ENCODE peak calls at places on chromosomes 3 and 15, in seven cellular contexts. One of them, this sample, is unnamed.

GRCh38 chr3:23079976-23080375 is 123.2 kb upstream of the UBE2E2 start:
- DNase-seq in kidney: no peak
- DNase-seq in neuronal stem cell: no peak
- DNase-seq in body of pancreas: peak; percentile 13
- DNase-seq in esophagus squamous epithelium: no peak
- DNase-seq in fibroblast of lung: peak; percentile 25
- DNase-seq in ovary: no peak
- DNase-seq in this sample: no peak

GRCh38 chr15:53658827-53659226 is 100.6 kb downstream of the WDR72 start:
- DNase-seq in fibroblast of lung: no peak
- DNase-seq in kidney: no peak
- DNase-seq in body of pancreas: no peak
- DNase-seq in neuronal stem cell: no peak
- DNase-seq in esophagus squamous epithelium: no peak
- DNase-seq in ovary: no peak
- DNase-seq in this sample: no peak

GRCh38 chr3:102398196-102398595 is 36.6 kb upstream of the ZPLD1 start:
- DNase-seq in ovary: no peak
- DNase-seq in neuronal stem cell: no peak
- DNase-seq in kidney: no peak
- DNase-seq in esophagus squamous epithelium: no peak
- DNase-seq in body of pancreas: no peak
- DNase-seq in fibroblast of lung: no peak
- DNase-seq in this sample: no peak

GRCh38 chr15:90142216-90143175 is 40.2 kb upstream of the IDH2 start:
- DNase-seq in kidney: peak; percentile 49
- DNase-seq in esophagus squamous epithelium: no peak
- DNase-seq in body of pancreas: no peak
- DNase-seq in ovary: no peak
- DNase-seq in neuronal stem cell: no peak
- DNase-seq in fibroblast of lung: no peak
- DNase-seq in this sample: no peak

GRCh38 chr15:80607288-80607980 is 87.7 kb upstream of the ABHD17C start:
- DNase-seq in neuronal stem cell: no peak
- DNase-seq in kidney: no peak
- DNase-seq in body of pancreas: no peak
- DNase-seq in ovary: no peak
- DNase-seq in esophagus squamous epithelium: no peak
- DNase-seq in fibroblast of lung: no peak
- DNase-seq in this sample: no peak

GRCh38 chr3:67433109-67433508 is 221.3 kb downstream of the SUCLG2 start:
- DNase-seq in kidney: no peak
- DNase-seq in body of pancreas: no peak
- DNase-seq in ovary: no peak
- DNase-seq in esophagus squamous epithelium: no peak
- DNase-seq in fibroblast of lung: no peak
- DNase-seq in neuronal stem cell: no peak
- DNase-seq in this sample: no peak

GRCh38 chr3:43638594-43639447 is 17.0 kb upstream of the ANO10 start:
- DNase-seq in kidney: no peak
- DNase-seq in neuronal stem cell: no peak
- DNase-seq in esophagus squamous epithelium: no peak
- DNase-seq in ovary: no peak
- DNase-seq in body of pancreas: peak; percentile 14
- DNase-seq in fibroblast of lung: peak; percentile 62
- DNase-seq in this sample: no peak

GRCh38 chr3:8220291-8220690 is 281.3 kb upstream of the LMCD1 start:
- DNase-seq in body of pancreas: no peak
- DNase-seq in ovary: no peak
- DNase-seq in fibroblast of lung: peak; percentile 28
- DNase-seq in esophagus squamous epithelium: no peak
- DNase-seq in kidney: no peak
- DNase-seq in neuronal stem cell: no peak
- DNase-seq in this sample: no peak

GRCh38 chr3:124333931-124334640 is 342.2 kb upstream of the ROPN1 start:
- DNase-seq in kidney: no peak
- DNase-seq in ovary: no peak
- DNase-seq in fibroblast of lung: no peak
- DNase-seq in neuronal stem cell: no peak
- DNase-seq in body of pancreas: no peak
- DNase-seq in esophagus squamous epithelium: no peak
- DNase-seq in this sample: no peak

GRCh38 chr15:26806574-26806973 is 33.7 kb upstream of the GABRB3 start:
- DNase-seq in kidney: no peak
- DNase-seq in body of pancreas: no peak
- DNase-seq in neuronal stem cell: no peak
- DNase-seq in ovary: no peak
- DNase-seq in esophagus squamous epithelium: no peak
- DNase-seq in fibroblast of lung: no peak
- DNase-seq in this sample: no peak

GRCh38 chr3:11159421-11159904 is 5.2 kb downstream of the HRH1 start:
- DNase-seq in ovary: peak; percentile 78
- DNase-seq in esophagus squamous epithelium: no peak
- DNase-seq in kidney: no peak
- DNase-seq in fibroblast of lung: peak; percentile 79
- DNase-seq in neuronal stem cell: no peak
- DNase-seq in body of pancreas: no peak
- DNase-seq in this sample: peak; percentile 90

GRCh38 chr3:195124378-195124985 is 146.5 kb downstream of the XXYLT1 start:
- DNase-seq in esophagus squamous epithelium: no peak
- DNase-seq in kidney: no peak
- DNase-seq in fibroblast of lung: no peak
- DNase-seq in neuronal stem cell: no peak
- DNase-seq in body of pancreas: no peak
- DNase-seq in ovary: no peak
- DNase-seq in this sample: no peak

GRCh38 chr3:168239287-168239686 is 143.6 kb upstream of the GOLIM4 start:
- DNase-seq in esophagus squamous epithelium: no peak
- DNase-seq in neuronal stem cell: no peak
- DNase-seq in body of pancreas: no peak
- DNase-seq in kidney: no peak
- DNase-seq in ovary: no peak
- DNase-seq in fibroblast of lung: no peak
- DNase-seq in this sample: no peak

GRCh38 chr3:43948013-43948412 is 257.3 kb downstream of the ABHD5 start:
- DNase-seq in fibroblast of lung: peak; percentile 47
- DNase-seq in ovary: no peak
- DNase-seq in neuronal stem cell: no peak
- DNase-seq in body of pancreas: no peak
- DNase-seq in esophagus squamous epithelium: no peak
- DNase-seq in kidney: no peak
- DNase-seq in this sample: no peak

GRCh38 chr3:49414753-49415152 is 2.5 kb downstream of the TCTA start:
- DNase-seq in esophagus squamous epithelium: no peak
- DNase-seq in ovary: no peak
- DNase-seq in neuronal stem cell: no peak
- DNase-seq in kidney: no peak
- DNase-seq in body of pancreas: no peak
- DNase-seq in fibroblast of lung: no peak
- DNase-seq in this sample: no peak
- H3K36me3 ChIP-seq in esophagus squamous epithelium: peaks cover 7% of the 10 kb centered on the region
- H3K36me3 ChIP-seq in ovary: no peaks in the 10 kb centered on the region
- H3K36me3 ChIP-seq in neuronal stem cell: peaks cover 28% of the 10 kb centered on the region
- H3K36me3 ChIP-seq in kidney: no peaks in the 10 kb centered on the region
- H3K36me3 ChIP-seq in body of pancreas: no peaks in the 10 kb centered on the region
- H3K36me3 ChIP-seq in fibroblast of lung: peaks cover 15% of the 10 kb centered on the region
- H3K36me3 ChIP-seq in this sample: peaks cover 25% of the 10 kb centered on the region

DNA sequence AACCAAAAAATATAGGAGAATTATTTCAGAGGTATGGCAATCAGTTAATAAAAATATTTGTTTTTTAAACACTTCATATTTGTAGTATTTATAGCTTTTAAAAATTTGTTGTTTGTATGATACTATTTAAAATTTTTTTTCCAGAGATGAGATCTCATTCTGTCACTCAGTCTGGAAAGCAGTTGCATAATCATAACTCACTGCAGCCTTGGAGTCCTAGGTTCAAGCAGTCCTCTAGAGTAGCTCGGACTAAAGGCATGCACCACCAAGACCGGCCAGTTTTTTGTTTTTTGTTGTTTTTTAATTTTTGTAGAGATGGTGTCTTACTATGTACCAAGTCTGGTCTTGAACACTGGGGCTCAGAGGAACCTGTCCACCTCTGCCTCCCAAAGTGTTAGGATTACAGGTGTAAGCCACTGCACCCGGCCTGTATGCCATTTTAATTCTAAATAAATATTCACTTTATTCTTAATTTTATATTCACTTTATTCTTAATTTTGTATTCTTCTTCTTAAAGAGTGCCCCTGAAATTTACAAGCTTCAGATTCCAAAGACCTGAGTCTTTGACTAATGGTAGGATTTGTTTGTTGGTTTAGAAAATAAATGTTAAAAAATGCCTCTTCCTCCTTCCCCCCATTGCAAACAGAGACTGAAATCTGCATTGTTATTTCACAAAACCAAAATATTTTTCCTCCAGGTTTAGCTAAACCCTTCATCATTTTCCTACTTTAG is 9.4 kb downstream of the TGFBR2 start:
- DNase-seq in fibroblast of lung: no peak
- DNase-seq in esophagus squamous epithelium: no peak
- DNase-seq in kidney: no peak
- DNase-seq in neuronal stem cell: no peak
- DNase-seq in ovary: no peak
- DNase-seq in body of pancreas: no peak
- DNase-seq in this sample: peak; percentile 56
- H3K4me3 ChIP-seq in fibroblast of lung: no peak overlapping the region
- H3K4me3 ChIP-seq in esophagus squamous epithelium: no peak overlapping the region
- H3K4me3 ChIP-seq in kidney: no peak overlapping the region
- H3K4me3 ChIP-seq in neuronal stem cell: no peak overlapping the region
- H3K4me3 ChIP-seq in ovary: no peak overlapping the region
- H3K4me3 ChIP-seq in body of pancreas: no peak overlapping the region
- H3K4me3 ChIP-seq in this sample: peak overlapping the region; percentile 19

GRCh38 chr15:100924436-100924835 is 5.3 kb downstream of the LRRK1 start:
- DNase-seq in neuronal stem cell: no peak
- DNase-seq in kidney: no peak
- DNase-seq in ovary: peak; percentile 10
- DNase-seq in body of pancreas: no peak
- DNase-seq in esophagus squamous epithelium: no peak
- DNase-seq in fibroblast of lung: no peak
- DNase-seq in this sample: no peak
- H3K36me3 ChIP-seq in neuronal stem cell: no peaks in the 10 kb centered on the region
- H3K36me3 ChIP-seq in kidney: no peaks in the 10 kb centered on the region
- H3K36me3 ChIP-seq in ovary: no peaks in the 10 kb centered on the region
- H3K36me3 ChIP-seq in body of pancreas: no peaks in the 10 kb centered on the region
- H3K36me3 ChIP-seq in esophagus squamous epithelium: no peaks in the 10 kb centered on the region
- H3K36me3 ChIP-seq in fibroblast of lung: peaks cover 4% of the 10 kb centered on the region
- H3K36me3 ChIP-seq in this sample: peaks cover 38% of the 10 kb centered on the region

DNA sequence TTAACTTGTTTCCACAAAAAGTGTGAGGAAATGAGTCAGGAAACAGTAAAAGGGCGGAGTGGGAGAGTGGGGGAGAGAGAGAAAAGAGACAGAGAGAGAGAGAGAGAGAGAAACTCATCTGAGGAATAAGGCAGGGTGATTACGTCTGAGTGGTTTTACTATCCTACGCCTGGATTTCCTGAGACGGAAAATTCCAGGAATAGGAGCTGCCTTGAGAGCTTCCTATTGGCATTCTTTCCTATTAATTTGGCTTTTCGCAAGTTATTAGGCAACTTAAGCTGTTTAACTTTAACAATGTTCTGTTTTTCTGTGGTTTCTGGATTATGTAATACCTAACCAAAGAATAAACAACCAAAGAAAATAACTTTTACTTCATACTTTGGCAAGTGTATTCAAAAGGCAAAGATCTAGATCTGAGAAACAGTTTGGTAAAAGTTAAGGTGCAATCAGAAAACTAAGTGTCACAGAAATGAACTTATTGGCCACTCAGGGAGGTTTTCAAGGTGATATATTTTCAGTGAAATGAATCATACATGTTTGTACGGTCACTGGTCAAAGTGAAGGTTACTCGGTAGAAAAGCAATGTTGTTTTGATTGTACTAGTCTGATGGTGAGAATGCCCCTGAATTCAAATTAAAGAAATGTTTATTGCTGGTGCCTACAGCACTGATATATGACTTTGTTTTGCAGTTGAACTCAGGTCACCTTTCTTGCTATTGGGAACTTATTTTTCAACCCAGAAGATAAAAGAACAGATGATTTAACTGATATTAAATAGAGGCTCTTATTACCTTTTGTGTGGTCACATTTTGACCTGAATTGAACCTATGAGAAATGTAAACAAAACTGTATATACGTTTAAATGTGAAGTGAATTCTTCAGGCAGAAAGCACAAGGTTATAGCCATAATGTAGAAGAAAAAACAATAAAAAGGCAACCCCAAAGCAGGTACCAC is 39.9 kb upstream of the TNFSF10 start:
- DNase-seq in body of pancreas: no peak
- DNase-seq in esophagus squamous epithelium: no peak
- DNase-seq in kidney: no peak
- DNase-seq in ovary: peak; percentile 71
- DNase-seq in neuronal stem cell: no peak
- DNase-seq in fibroblast of lung: peak; percentile 95
- DNase-seq in this sample: peak; percentile 51
- H3K4me3 ChIP-seq in body of pancreas: no peak overlapping the region
- H3K4me3 ChIP-seq in esophagus squamous epithelium: no peak overlapping the region
- H3K4me3 ChIP-seq in kidney: peak overlapping the region; percentile 36
- H3K4me3 ChIP-seq in ovary: no peak overlapping the region
- H3K4me3 ChIP-seq in neuronal stem cell: no peak overlapping the region
- H3K4me3 ChIP-seq in fibroblast of lung: peak overlapping the region; percentile 31
- H3K4me3 ChIP-seq in this sample: peak overlapping the region; percentile 62

GRCh38 chr3:53858096-53858741 is 11.9 kb downstream of the IL17RB start:
- DNase-seq in neuronal stem cell: no peak
- DNase-seq in ovary: no peak
- DNase-seq in body of pancreas: no peak
- DNase-seq in esophagus squamous epithelium: no peak
- DNase-seq in kidney: no peak
- DNase-seq in fibroblast of lung: no peak
- DNase-seq in this sample: no peak

GRCh38 chr3:53856964-53857363 is 10.6 kb downstream of the IL17RB start:
- DNase-seq in kidney: no peak
- DNase-seq in fibroblast of lung: no peak
- DNase-seq in body of pancreas: no peak
- DNase-seq in ovary: no peak
- DNase-seq in esophagus squamous epithelium: no peak
- DNase-seq in neuronal stem cell: no peak
- DNase-seq in this sample: no peak

GRCh38 chr3:53860196-53860595 is 13.8 kb downstream of the IL17RB start:
- DNase-seq in kidney: no peak
- DNase-seq in esophagus squamous epithelium: no peak
- DNase-seq in ovary: no peak
- DNase-seq in neuronal stem cell: no peak
- DNase-seq in body of pancreas: no peak
- DNase-seq in fibroblast of lung: no peak
- DNase-seq in this sample: no peak

GRCh38 chr3:53862241-53862640 is 15.9 kb downstream of the IL17RB start:
- DNase-seq in fibroblast of lung: no peak
- DNase-seq in ovary: no peak
- DNase-seq in kidney: no peak
- DNase-seq in body of pancreas: no peak
- DNase-seq in esophagus squamous epithelium: no peak
- DNase-seq in neuronal stem cell: no peak
- DNase-seq in this sample: no peak

DNA sequence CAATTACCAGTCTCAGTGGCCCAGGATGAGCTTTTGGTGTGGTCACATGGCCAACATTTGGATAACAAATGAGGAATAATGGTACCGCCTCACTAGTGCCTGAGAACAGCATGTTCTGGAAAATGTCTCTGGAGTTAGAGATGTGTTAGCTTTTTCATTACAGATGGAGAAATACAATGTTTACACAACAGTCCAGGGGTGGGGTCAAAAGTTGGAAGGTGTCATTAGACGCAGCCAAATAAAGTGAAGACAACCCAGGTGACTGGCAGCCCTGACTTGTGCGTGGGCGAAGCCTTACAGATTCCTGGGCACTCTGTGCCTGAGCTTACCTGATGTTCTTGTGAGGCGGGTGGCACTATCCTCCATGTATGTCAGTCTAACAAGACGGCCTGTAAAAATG is 12.8 kb downstream of the IL17RB start:
- DNase-seq in body of pancreas: no peak
- DNase-seq in fibroblast of lung: no peak
- DNase-seq in neuronal stem cell: no peak
- DNase-seq in ovary: no peak
- DNase-seq in kidney: no peak
- DNase-seq in esophagus squamous epithelium: no peak
- DNase-seq in this sample: no peak
- H3K36me3 ChIP-seq in body of pancreas: peaks cover 7% of the 10 kb centered on the region
- H3K36me3 ChIP-seq in fibroblast of lung: no peaks in the 10 kb centered on the region
- H3K36me3 ChIP-seq in neuronal stem cell: peaks cover 73% of the 10 kb centered on the region
- H3K36me3 ChIP-seq in ovary: no peaks in the 10 kb centered on the region
- H3K36me3 ChIP-seq in kidney: peaks cover 5% of the 10 kb centered on the region
- H3K36me3 ChIP-seq in esophagus squamous epithelium: peaks cover 6% of the 10 kb centered on the region
- H3K36me3 ChIP-seq in this sample: peaks cover 31% of the 10 kb centered on the region